ENCODE peak calls at places on chromosomes 5 and 9, in seven cellular contexts. B, J, I, M, G, F and E are unnamed samples.

GRCh38 chr9:113912816-113913215 is 36.7 kb downstream of the ZNF618 start:
- DNase-seq in B (no peak), J (no peak), I (no peak), M (peak), G (no peak), F (no peak), E (no peak)

GRCh38 chr9:17520264-17521058 is 58.4 kb upstream of the SH3GL2 start:
- DNase-seq in B (no peak), J (no peak), I (no peak), M (no peak), G (no peak), F (no peak), E (peak)

GRCh38 chr5:321233-321725 is at the start of gene AHRR:
- DNase-seq in B (no peak), J (peak), I (peak), M (peak), G (peak), F (peak), E (peak)

GRCh38 chr5:164048527-164048926 is 543.1 kb downstream of the MAT2B start:
- DNase-seq in B (no peak), J (no peak), I (no peak), M (peak), G (peak), F (peak), E (peak)

GRCh38 chr5:1187234-1187949 is 14.0 kb upstream of the SLC6A19 start:
- DNase-seq in B (no peak), J (no peak), I (no peak), M (no peak), G (no peak), F (no peak), E (no peak)

GRCh38 chr5:140043508-140043872 is 391 bp upstream of the NRG2 start:
- DNase-seq in B (no peak), J (no peak), I (no peak), M (no peak), G (no peak), F (no peak), E (peak)

GRCh38 chr5:139413153-139413552 is 9.3 kb upstream of the SPATA24 start:
- DNase-seq in B (no peak), J (no peak), I (no peak), M (no peak), G (no peak), F (no peak), E (no peak)

GRCh38 chr5:122726990-122727616 is 47.8 kb upstream of the SNX2 start:
- DNase-seq in B (no peak), J (no peak), I (no peak), M (peak), G (peak), F (no peak), E (no peak)

GRCh38 chr5:59921816-59922215 is 28.3 kb upstream of the PDE4D start:
- DNase-seq in B (no peak), J (no peak), I (no peak), M (no peak), G (no peak), F (no peak), E (no peak)

GRCh38 chr9:83655433-83655832 is 32.5 kb downstream of the IDNK start:
- DNase-seq in B (no peak), J (no peak), I (no peak), M (no peak), G (no peak), F (no peak), E (no peak)

GRCh38 chr5:180213256-180213600 is 4.2 kb upstream of the RASGEF1C start:
- DNase-seq in B (no peak), J (no peak), I (no peak), M (no peak), G (no peak), F (no peak), E (no peak)

GRCh38 chr5:93348231-93348630 is 232.8 kb downstream of the NR2F1-AS1 start:
- DNase-seq in B (no peak), J (no peak), I (no peak), M (no peak), G (no peak), F (no peak), E (no peak)

GRCh38 chr9:101711330-101711941 is 27.0 kb downstream of the GRIN3A start:
- DNase-seq in B (no peak), J (no peak), I (peak), M (no peak), G (no peak), F (peak), E (peak)

GRCh38 chr5:145856285-145856818 is 16.5 kb downstream of the GRXCR2 start:
- DNase-seq in B (no peak), J (no peak), I (peak), M (peak), G (peak), F (no peak), E (no peak)